ENCODE peak calls at places on chromosomes 11 and 22, in six cellular contexts. W is Calu3; L is PC-3; B is COLO829; Z is retinal pigment epithelial cell; T is stimulated activated CD4-positive, alpha-beta T cell treated with anti-CD3 and anti-CD28 coated beads, Interleukin-12 subunit alpha, Interleukin-12 subunit beta, amount 100 ng/mL, for 48 hours. J is an unnamed sample.

GRCh38 chr22:38981005-38981658 is 1.0 kb upstream of the APOBEC3B start:
- DNase-seq in Z (no peak), L (peak), B (peak), W (peak), T (no peak), J (no peak)

GRCh38 chr11:35031869-35032268 is 107.1 kb upstream of the CD44 start:
- DNase-seq in Z (no peak), L (peak), W (peak), B (peak), T (no peak), J (no peak)

GRCh38 chr11:6228520-6228919 is 5.9 kb downstream of the FHIP1B start:
- DNase-seq in Z (no peak), B (no peak), W (no peak), T (no peak), L (no peak), J (no peak)

GRCh38 chr22:30393322-30393680 is 3.5 kb upstream of the SEC14L2 start:
- DNase-seq in B (no peak), L (no peak), Z (no peak), W (no peak), T (no peak), J (no peak)

GRCh38 chr11:62832346-62833234 is at the start of gene TEX54:
- DNase-seq in T (no peak), B (no peak), Z (no peak), W (no peak), L (no peak), J (no peak)

GRCh38 chr11:2574553-2575535 is 125.0 kb downstream of the KCNQ1OT1 start:
- DNase-seq in L (no peak), B (no peak), W (no peak), T (no peak), Z (no peak), J (no peak)

GRCh38 chr11:107385361-107385982 is 72.2 kb downstream of the CWF19L2 start:
- DNase-seq in L (peak), B (peak), W (peak), Z (no peak), T (no peak), J (peak)

GRCh38 chr11:120707098-120707497 is 195.6 kb downstream of the GRIK4 start:
- DNase-seq in W (no peak), T (no peak), Z (no peak), B (no peak), L (no peak), J (no peak)

GRCh38 chr11:76706667-76707066 is 36.1 kb upstream of the LRRC32 start:
- DNase-seq in B (no peak), L (no peak), T (no peak), W (no peak), Z (no peak), J (no peak)

GRCh38 chr11:134880788-134881187 is 468.7 kb upstream of the B3GAT1 start:
- DNase-seq in B (no peak), L (no peak), T (no peak), W (no peak), Z (no peak), J (no peak)

GRCh38 chr11:122197055-122197987 is 81.3 kb upstream of the BLID start:
- DNase-seq in L (peak), Z (peak), T (no peak), W (peak), B (peak), J (peak)

GRCh38 chr22:49081261-49081666 is 746.4 kb downstream of the BRD1 start:
- DNase-seq in W (no peak), T (no peak), Z (no peak), L (no peak), B (no peak), J (no peak)

GRCh38 chr11:112837162-112837826 is 123.9 kb upstream of the NCAM1 start:
- DNase-seq in B (no peak), L (peak), Z (no peak), T (no peak), W (no peak), J (no peak)

GRCh38 chr22:44442856-44443595 is 55.0 kb downstream of the RTL6 start:
- DNase-seq in L (no peak), T (no peak), W (no peak), B (no peak), Z (no peak), J (no peak)

GRCh38 chr11:110711776-110712642 is at the start of gene ARHGAP20:
- DNase-seq in T (peak), W (no peak), L (peak), B (peak), Z (no peak), J (no peak)

GRCh38 chr22:22959147-22959827 is 71.7 kb downstream of the IGLL5 start:
- DNase-seq in Z (peak), T (no peak), B (peak), L (peak), W (peak), J (peak)

GRCh38 chr22:49159711-49160110 is 668.0 kb downstream of the BRD1 start:
- DNase-seq in L (no peak), W (no peak), T (no peak), Z (no peak), B (no peak), J (no peak)

GRCh38 chr11:117300773-117301172 is 9.6 kb downstream of the BACE1-AS start:
- DNase-seq in B (no peak), T (no peak), Z (no peak), W (no peak), L (no peak), J (no peak)

GRCh38 chr11:24636291-24636629 is 139.4 kb downstream of the LUZP2 start:
- DNase-seq in Z (no peak), B (no peak), W (no peak), T (no peak), L (peak), J (no peak)

GRCh38 chr22:46089426-46090041 is 60.8 kb upstream of the PPARA start:
- DNase-seq in T (no peak), W (no peak), L (no peak), Z (no peak), B (no peak), J (no peak)

GRCh38 chr22:40509401-40510134 is 127.0 kb downstream of the MRTFA start:
- DNase-seq in T (no peak), Z (peak), W (peak), B (no peak), L (no peak), J (peak)

GRCh38 chr11:80136991-80137390 is 696.2 kb upstream of the TENM4 start:
- DNase-seq in T (no peak), W (no peak), L (no peak), B (no peak), Z (peak), J (peak)

GRCh38 chr11:95456704-95457491 is 225.9 kb upstream of the SESN3 start:
- DNase-seq in Z (no peak), B (no peak), T (no peak), L (no peak), W (no peak), J (no peak)

GRCh38 chr22:19820880-19821522 is 33.7 kb downstream of the GNB1L start:
- DNase-seq in T (no peak), Z (no peak), B (no peak), L (no peak), W (no peak), J (no peak)

GRCh38 chr11:69122642-69123431 is 32.9 kb upstream of the SMIM38 start:
- DNase-seq in W (peak), L (peak), B (peak), Z (peak), T (peak), J (peak)

GRCh38 chr11:57324154-57324885 is 432 bp downstream of the TNKS1BP1 start:
- DNase-seq in W (peak), Z (no peak), B (no peak), L (peak), T (no peak), J (no peak)

GRCh38 chr11:7964873-7965272 is 374 bp downstream of the NLRP10 start:
- DNase-seq in B (no peak), L (peak), T (no peak), Z (no peak), W (no peak), J (no peak)

J was measured in epithelial cell of proximal tubule.